ENCODE peak calls at places on chromosomes 2 and 18, in six cellular contexts. N is coronary artery, L is OCI-LY7, W is MCF 10A, G is choroid plexus epithelial cell, U is HFFc6. B is an unnamed sample.

GRCh38 chr2:215603440-215603839 is 167.6 kb upstream of the FN1 start:
- DNase-seq in N (no peak), L (no peak), W (no peak), G (no peak), U (no peak), B (no peak)

GRCh38 chr2:105410554-105410953 is 11.7 kb upstream of the FHL2 start:
- DNase-seq in N (no peak), L (no peak), W (peak; percentile 94), G (peak; percentile 63), U (no peak), B (no peak)

GRCh38 chr2:49029406-49029805 is 124.9 kb downstream of the FSHR start:
- DNase-seq in N (no peak), L (no peak), W (no peak), G (no peak), U (no peak), B (no peak)

GRCh38 chr18:58223717-58224424 is 179.8 kb downstream of the NEDD4L start:
- DNase-seq in N (no peak), L (no peak), W (peak; percentile 96), G (peak; percentile 91), U (peak; percentile 91), B (no peak)

GRCh38 chr2:225894240-225894980 is 494.9 kb downstream of the NYAP2 start:
- DNase-seq in N (no peak), L (no peak), W (peak; percentile 16), G (peak; percentile 73), U (peak; percentile 68), B (no peak)

GRCh38 chr18:39389800-39390379 is 1824.3 kb upstream of the CELF4 start:
- DNase-seq in N (no peak), L (no peak), W (peak; percentile 73), G (peak; percentile 17), U (no peak), B (no peak)

GRCh38 chr2:200350796-200351195 is 44.3 kb downstream of the SPATS2L start:
- DNase-seq in N (no peak), L (no peak), W (peak; percentile 9), G (peak; percentile 97), U (peak; percentile 30), B (no peak)

GRCh38 chr18:76824136-76824676 is 1.8 kb downstream of the ZNF236 start:
- DNase-seq in N (no peak), L (peak; percentile 44), W (no peak), G (no peak), U (no peak), B (peak; percentile 54)

GRCh38 chr2:20482711-20483110 is 35.8 kb downstream of the RHOB start:
- DNase-seq in N (no peak), L (no peak), W (no peak), G (no peak), U (no peak), B (no peak)

GRCh38 chr2:75053484-75054112 is 95.2 kb downstream of the POLE4 start:
- DNase-seq in N (no peak), L (peak; percentile 55), W (peak; percentile 62), G (peak; percentile 47), U (peak; percentile 11), B (no peak)

GRCh38 chr2:27559228-27559627 is 23.6 kb upstream of the ZNF512 start:
- DNase-seq in N (no peak), L (no peak), W (no peak), G (no peak), U (no peak), B (no peak)

GRCh38 chr2:21013043-21013816 is 30.6 kb downstream of the APOB start:
- DNase-seq in N (peak; percentile 53), L (no peak), W (no peak), G (no peak), U (no peak), B (no peak)

GRCh38 chr18:31721596-31721995 is 37.2 kb upstream of the B4GALT6 start:
- DNase-seq in N (no peak), L (no peak), W (no peak), G (no peak), U (no peak), B (no peak)

GRCh38 chr18:23650963-23651927 is 11.5 kb downstream of the ANKRD29 start:
- DNase-seq in N (no peak), L (no peak), W (peak; percentile 74), G (peak; percentile 76), U (peak; percentile 80), B (no peak)

GRCh38 chr2:82043867-82044266 is 1739.3 kb upstream of the LRRTM1 start:
- DNase-seq in N (no peak), L (no peak), W (no peak), G (no peak), U (no peak), B (no peak)

GRCh38 chr2:227653419-227653818 is 13.2 kb upstream of the SCYGR5 start:
- DNase-seq in N (no peak), L (no peak), W (peak; percentile 77), G (peak; percentile 33), U (peak; percentile 15), B (no peak)

GRCh38 chr2:229519655-229520054 is 194.7 kb downstream of the DNER start:
- DNase-seq in N (no peak), L (peak; percentile 14), W (peak; percentile 1), G (peak; percentile 46), U (no peak), B (no peak)

GRCh38 chr2:178829299-178829698 is 22.1 kb upstream of the TTN start:
- DNase-seq in N (no peak), L (no peak), W (no peak), G (peak; percentile 61), U (no peak), B (no peak)

GRCh38 chr2:73832905-73833304 is 4.1 kb downstream of the STAMBP start:
- DNase-seq in N (no peak), L (peak; percentile 23), W (peak; percentile 35), G (peak; percentile 53), U (no peak), B (no peak)

GRCh38 chr2:86284987-86285386 is 52.4 kb downstream of the REEP1 start:
- DNase-seq in N (no peak), L (no peak), W (no peak), G (no peak), U (no peak), B (no peak)

GRCh38 chr2:25309402-25309801 is 32.3 kb downstream of the DNMT3A start:
- DNase-seq in N (no peak), L (peak; percentile 77), W (peak; percentile 38), G (peak; percentile 80), U (peak; percentile 9), B (no peak)

GRCh38 chr2:151878655-151879563 is 50.7 kb upstream of the ARL5A start:
- DNase-seq in N (no peak), L (peak; percentile 7), W (peak; percentile 19), G (peak; percentile 30), U (no peak), B (no peak)

DNA sequence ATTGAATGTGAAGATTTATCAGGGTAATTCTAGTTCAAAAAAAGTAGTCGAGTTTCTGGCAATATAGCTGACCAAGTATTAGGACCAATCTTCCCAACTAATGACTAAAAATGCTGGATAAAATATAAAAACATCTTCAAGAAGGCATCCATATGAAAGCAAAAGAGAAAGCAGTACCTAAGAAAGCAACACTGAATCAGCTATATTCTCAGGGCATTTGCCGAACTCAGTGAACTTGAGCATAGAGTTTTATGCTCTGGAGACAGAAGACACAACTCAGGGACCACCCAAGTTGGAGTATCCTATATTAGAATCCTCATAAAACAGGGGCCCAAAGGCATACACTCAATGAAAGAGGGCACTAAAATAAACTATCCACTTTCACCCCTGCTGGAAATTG is 103.7 kb upstream of the HNRNPA3 start:
- DNase-seq in N (no peak), L (no peak), W (no peak), G (no peak), U (no peak), B (no peak)
- TF ChIP-seq CTCF in N (no peak), L (no peak), W (no peak), G (no peak), U (no peak), B (no peak)

GRCh38 chr18:44723366-44723765 is 42.7 kb downstream of the SETBP1 start:
- DNase-seq in N (no peak), L (peak; percentile 16), W (no peak), G (no peak), U (no peak), B (no peak)

GRCh38 chr18:44715841-44716240 is 35.2 kb downstream of the SETBP1 start:
- DNase-seq in N (no peak), L (no peak), W (no peak), G (no peak), U (no peak), B (no peak)

GRCh38 chr18:44715245-44715644 is 34.6 kb downstream of the SETBP1 start:
- DNase-seq in N (no peak), L (no peak), W (no peak), G (no peak), U (peak; percentile 82), B (no peak)

GRCh38 chr18:44716697-44717163 is 36.0 kb downstream of the SETBP1 start:
- DNase-seq in N (no peak), L (no peak), W (peak; percentile 68), G (no peak), U (no peak), B (no peak)

GRCh38 chr18:44719519-44720060 is 38.9 kb downstream of the SETBP1 start:
- DNase-seq in N (no peak), L (no peak), W (no peak), G (no peak), U (no peak), B (no peak)
- TF ChIP-seq CTCF in N (no peak), L (no peak), W (no peak), G (no peak), U (no peak), B (no peak)

GRCh38 chr18:28999711-29000110 is 822.8 kb upstream of the CDH2 start:
- DNase-seq in N (no peak), L (no peak), W (no peak), G (no peak), U (peak; percentile 1), B (no peak)

GRCh38 chr18:28995319-28995718 is 818.4 kb upstream of the CDH2 start:
- DNase-seq in N (no peak), L (no peak), W (peak; percentile 19), G (peak; percentile 32), U (no peak), B (no peak)
- TF ChIP-seq CTCF in N (no peak), L (no peak), W (peak; percentile 25), G (peak; percentile 51), U (peak; percentile 70), B (peak; percentile 23)

GRCh38 chr2:218123986-218124385 is 1.8 kb upstream of the CXCR2 start:
- DNase-seq in N (no peak), L (no peak), W (no peak), G (peak; percentile 57), U (no peak), B (no peak)

GRCh38 chr2:218127929-218128455 is 2.2 kb downstream of the CXCR2 start:
- DNase-seq in N (no peak), L (no peak), W (no peak), G (no peak), U (no peak), B (no peak)

GRCh38 chr2:218128781-218129478 is 3.1 kb downstream of the CXCR2 start:
- DNase-seq in N (no peak), L (no peak), W (peak; percentile 41), G (no peak), U (no peak), B (no peak)

GRCh38 chr2:218125095-218125494 is 733 bp upstream of the CXCR2 start:
- DNase-seq in N (no peak), L (no peak), W (no peak), G (peak; percentile 10), U (no peak), B (no peak)

DNA sequence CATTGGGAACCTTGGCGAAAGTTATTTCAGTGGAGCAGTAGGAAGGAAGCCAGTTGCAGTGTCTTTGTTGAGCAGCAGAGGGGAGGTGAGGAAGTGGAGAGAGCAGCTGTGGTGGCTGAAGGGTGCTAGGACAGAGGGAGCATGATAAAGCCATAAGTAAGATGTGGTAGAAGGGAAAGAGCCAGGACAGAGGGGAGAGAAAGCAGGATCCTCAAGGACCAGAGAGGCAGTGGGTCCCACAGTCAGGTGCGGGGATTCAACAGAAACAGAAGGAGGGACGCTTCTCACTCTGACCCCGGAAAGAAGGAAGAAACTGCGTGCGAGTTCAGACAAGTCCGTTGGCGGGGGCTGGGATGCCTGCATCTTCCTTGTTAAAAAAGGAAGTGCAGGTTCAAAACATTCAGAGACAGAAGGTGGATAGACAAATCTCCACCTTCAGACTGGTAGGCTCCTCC is at the start of gene CXCR2:
- DNase-seq in N (no peak), L (no peak), W (no peak), G (no peak), U (no peak), B (no peak)
- TF ChIP-seq CTCF in N (no peak), L (no peak), W (no peak), G (no peak), U (no peak), B (no peak)